ENCODE peak calls at places on chromosomes 13 and 19, in six cellular contexts. One of them, this sample, is unnamed.

GRCh38 chr19:4829001-4829712 is 2.4 kb downstream of the TICAM1 start:
- DNase-seq in Karpas-422: peak
- DNase-seq in Calu3: peak
- DNase-seq in stimulated activated CD4-positive, alpha-beta T cell treated with anti-CD3 and anti-CD28 coated beads, Interleukin-2, amount 100 ng/mL, for 4 hours: no peak
- DNase-seq in A549: no peak
- DNase-seq in activated T-cell treated with anti-CD3 and anti-CD28 coated beads for 1 hour: no peak
- DNase-seq in this sample: no peak

GRCh38 chr19:39481229-39481545 is 549 bp downstream of the TIMM50 start:
- DNase-seq in Karpas-422: peak
- DNase-seq in Calu3: no peak
- DNase-seq in stimulated activated CD4-positive, alpha-beta T cell treated with anti-CD3 and anti-CD28 coated beads, Interleukin-2, amount 100 ng/mL, for 4 hours: no peak
- DNase-seq in A549: no peak
- DNase-seq in activated T-cell treated with anti-CD3 and anti-CD28 coated beads for 1 hour: no peak
- DNase-seq in this sample: no peak

GRCh38 chr13:102914629-102914935 is 68.8 kb downstream of the ERCC5 start:
- DNase-seq in Karpas-422: no peak
- DNase-seq in Calu3: no peak
- DNase-seq in stimulated activated CD4-positive, alpha-beta T cell treated with anti-CD3 and anti-CD28 coated beads, Interleukin-2, amount 100 ng/mL, for 4 hours: no peak
- DNase-seq in A549: no peak
- DNase-seq in activated T-cell treated with anti-CD3 and anti-CD28 coated beads for 1 hour: no peak
- DNase-seq in this sample: no peak

GRCh38 chr13:25945596-25945995 is 106.2 kb downstream of the SHISA2 start:
- DNase-seq in Karpas-422: no peak
- DNase-seq in Calu3: no peak
- DNase-seq in stimulated activated CD4-positive, alpha-beta T cell treated with anti-CD3 and anti-CD28 coated beads, Interleukin-2, amount 100 ng/mL, for 4 hours: no peak
- DNase-seq in A549: no peak
- DNase-seq in activated T-cell treated with anti-CD3 and anti-CD28 coated beads for 1 hour: no peak
- DNase-seq in this sample: peak

GRCh38 chr13:67416047-67416925 is 186.2 kb upstream of the PCDH9 start:
- DNase-seq in Karpas-422: peak
- DNase-seq in Calu3: peak
- DNase-seq in stimulated activated CD4-positive, alpha-beta T cell treated with anti-CD3 and anti-CD28 coated beads, Interleukin-2, amount 100 ng/mL, for 4 hours: no peak
- DNase-seq in A549: peak
- DNase-seq in activated T-cell treated with anti-CD3 and anti-CD28 coated beads for 1 hour: no peak
- DNase-seq in this sample: no peak

GRCh38 chr19:591099-591958 is 1.6 kb downstream of the HCN2 start:
- DNase-seq in Karpas-422: no peak
- DNase-seq in Calu3: peak
- DNase-seq in stimulated activated CD4-positive, alpha-beta T cell treated with anti-CD3 and anti-CD28 coated beads, Interleukin-2, amount 100 ng/mL, for 4 hours: no peak
- DNase-seq in A549: no peak
- DNase-seq in activated T-cell treated with anti-CD3 and anti-CD28 coated beads for 1 hour: no peak
- DNase-seq in this sample: no peak

GRCh38 chr19:49950590-49950948 is 10.4 kb downstream of the SIGLEC11 start:
- DNase-seq in Karpas-422: no peak
- DNase-seq in Calu3: no peak
- DNase-seq in stimulated activated CD4-positive, alpha-beta T cell treated with anti-CD3 and anti-CD28 coated beads, Interleukin-2, amount 100 ng/mL, for 4 hours: no peak
- DNase-seq in A549: no peak
- DNase-seq in activated T-cell treated with anti-CD3 and anti-CD28 coated beads for 1 hour: no peak
- DNase-seq in this sample: no peak

GRCh38 chr13:112974676-112975075 is 5.7 kb downstream of the MCF2L start:
- DNase-seq in Karpas-422: no peak
- DNase-seq in Calu3: no peak
- DNase-seq in stimulated activated CD4-positive, alpha-beta T cell treated with anti-CD3 and anti-CD28 coated beads, Interleukin-2, amount 100 ng/mL, for 4 hours: no peak
- DNase-seq in A549: no peak
- DNase-seq in activated T-cell treated with anti-CD3 and anti-CD28 coated beads for 1 hour: no peak
- DNase-seq in this sample: no peak

GRCh38 chr13:104641309-104641708 is 1575.1 kb upstream of the SLC10A2 start:
- DNase-seq in Karpas-422: no peak
- DNase-seq in Calu3: no peak
- DNase-seq in stimulated activated CD4-positive, alpha-beta T cell treated with anti-CD3 and anti-CD28 coated beads, Interleukin-2, amount 100 ng/mL, for 4 hours: no peak
- DNase-seq in A549: no peak
- DNase-seq in activated T-cell treated with anti-CD3 and anti-CD28 coated beads for 1 hour: no peak
- DNase-seq in this sample: no peak

GRCh38 chr13:99386495-99386894 is 79.3 kb upstream of the GPR183 start:
- DNase-seq in Karpas-422: no peak
- DNase-seq in Calu3: no peak
- DNase-seq in stimulated activated CD4-positive, alpha-beta T cell treated with anti-CD3 and anti-CD28 coated beads, Interleukin-2, amount 100 ng/mL, for 4 hours: no peak
- DNase-seq in A549: no peak
- DNase-seq in activated T-cell treated with anti-CD3 and anti-CD28 coated beads for 1 hour: no peak
- DNase-seq in this sample: no peak

GRCh38 chr19:17724655-17725054 is 5.4 kb downstream of the MAP1S start:
- DNase-seq in Karpas-422: no peak
- DNase-seq in Calu3: no peak
- DNase-seq in stimulated activated CD4-positive, alpha-beta T cell treated with anti-CD3 and anti-CD28 coated beads, Interleukin-2, amount 100 ng/mL, for 4 hours: no peak
- DNase-seq in A549: no peak
- DNase-seq in activated T-cell treated with anti-CD3 and anti-CD28 coated beads for 1 hour: no peak
- DNase-seq in this sample: no peak

GRCh38 chr19:1863638-1864479 is 480 bp upstream of the KLF16 start:
- DNase-seq in Karpas-422: peak
- DNase-seq in Calu3: peak
- DNase-seq in stimulated activated CD4-positive, alpha-beta T cell treated with anti-CD3 and anti-CD28 coated beads, Interleukin-2, amount 100 ng/mL, for 4 hours: peak
- DNase-seq in A549: peak
- DNase-seq in activated T-cell treated with anti-CD3 and anti-CD28 coated beads for 1 hour: peak
- DNase-seq in this sample: peak

GRCh38 chr19:904545-904944 is 8.5 kb downstream of the R3HDM4 start:
- DNase-seq in Karpas-422: no peak
- DNase-seq in Calu3: no peak
- DNase-seq in stimulated activated CD4-positive, alpha-beta T cell treated with anti-CD3 and anti-CD28 coated beads, Interleukin-2, amount 100 ng/mL, for 4 hours: no peak
- DNase-seq in A549: no peak
- DNase-seq in activated T-cell treated with anti-CD3 and anti-CD28 coated beads for 1 hour: no peak
- DNase-seq in this sample: no peak

GRCh38 chr19:16470541-16470910 is 1.2 kb downstream of the EPS15L1 start:
- DNase-seq in Karpas-422: no peak
- DNase-seq in Calu3: no peak
- DNase-seq in stimulated activated CD4-positive, alpha-beta T cell treated with anti-CD3 and anti-CD28 coated beads, Interleukin-2, amount 100 ng/mL, for 4 hours: no peak
- DNase-seq in A549: no peak
- DNase-seq in activated T-cell treated with anti-CD3 and anti-CD28 coated beads for 1 hour: no peak
- DNase-seq in this sample: no peak

GRCh38 chr13:113769106-113769505 is 10.1 kb downstream of the TMEM255B start:
- DNase-seq in Karpas-422: no peak
- DNase-seq in Calu3: no peak
- DNase-seq in stimulated activated CD4-positive, alpha-beta T cell treated with anti-CD3 and anti-CD28 coated beads, Interleukin-2, amount 100 ng/mL, for 4 hours: no peak
- DNase-seq in A549: no peak
- DNase-seq in activated T-cell treated with anti-CD3 and anti-CD28 coated beads for 1 hour: no peak
- DNase-seq in this sample: no peak

GRCh38 chr13:59261928-59262488 is 901.7 kb downstream of the DIAPH3 start:
- DNase-seq in Karpas-422: peak
- DNase-seq in Calu3: no peak
- DNase-seq in stimulated activated CD4-positive, alpha-beta T cell treated with anti-CD3 and anti-CD28 coated beads, Interleukin-2, amount 100 ng/mL, for 4 hours: no peak
- DNase-seq in A549: peak
- DNase-seq in activated T-cell treated with anti-CD3 and anti-CD28 coated beads for 1 hour: no peak
- DNase-seq in this sample: peak

GRCh38 chr19:6095760-6096159 is 14.5 kb downstream of the RFX2 start:
- DNase-seq in Karpas-422: no peak
- DNase-seq in Calu3: no peak
- DNase-seq in stimulated activated CD4-positive, alpha-beta T cell treated with anti-CD3 and anti-CD28 coated beads, Interleukin-2, amount 100 ng/mL, for 4 hours: no peak
- DNase-seq in A549: no peak
- DNase-seq in activated T-cell treated with anti-CD3 and anti-CD28 coated beads for 1 hour: no peak
- DNase-seq in this sample: no peak

GRCh38 chr13:24660023-24660806 is 20.0 kb upstream of the ATP12A start:
- DNase-seq in Karpas-422: no peak
- DNase-seq in Calu3: no peak
- DNase-seq in stimulated activated CD4-positive, alpha-beta T cell treated with anti-CD3 and anti-CD28 coated beads, Interleukin-2, amount 100 ng/mL, for 4 hours: no peak
- DNase-seq in A549: no peak
- DNase-seq in activated T-cell treated with anti-CD3 and anti-CD28 coated beads for 1 hour: no peak
- DNase-seq in this sample: no peak

GRCh38 chr19:28290963-28291657 is 921.8 kb downstream of the UQCRFS1 start:
- DNase-seq in Karpas-422: no peak
- DNase-seq in Calu3: no peak
- DNase-seq in stimulated activated CD4-positive, alpha-beta T cell treated with anti-CD3 and anti-CD28 coated beads, Interleukin-2, amount 100 ng/mL, for 4 hours: no peak
- DNase-seq in A549: no peak
- DNase-seq in activated T-cell treated with anti-CD3 and anti-CD28 coated beads for 1 hour: no peak
- DNase-seq in this sample: peak

GRCh38 chr13:100100115-100100879 is 11.4 kb downstream of the PCCA start:
- DNase-seq in Karpas-422: no peak
- DNase-seq in Calu3: peak
- DNase-seq in stimulated activated CD4-positive, alpha-beta T cell treated with anti-CD3 and anti-CD28 coated beads, Interleukin-2, amount 100 ng/mL, for 4 hours: no peak
- DNase-seq in A549: peak
- DNase-seq in activated T-cell treated with anti-CD3 and anti-CD28 coated beads for 1 hour: no peak
- DNase-seq in this sample: no peak

GRCh38 chr19:32346901-32347300 is 1.5 kb downstream of the ZNF507 start:
- DNase-seq in Karpas-422: no peak
- DNase-seq in Calu3: no peak
- DNase-seq in stimulated activated CD4-positive, alpha-beta T cell treated with anti-CD3 and anti-CD28 coated beads, Interleukin-2, amount 100 ng/mL, for 4 hours: no peak
- DNase-seq in A549: no peak
- DNase-seq in activated T-cell treated with anti-CD3 and anti-CD28 coated beads for 1 hour: no peak
- DNase-seq in this sample: no peak

GRCh38 chr13:43363156-43363918 is 340.0 kb downstream of the DNAJC15 start:
- DNase-seq in Karpas-422: no peak
- DNase-seq in Calu3: no peak
- DNase-seq in stimulated activated CD4-positive, alpha-beta T cell treated with anti-CD3 and anti-CD28 coated beads, Interleukin-2, amount 100 ng/mL, for 4 hours: no peak
- DNase-seq in A549: no peak
- DNase-seq in activated T-cell treated with anti-CD3 and anti-CD28 coated beads for 1 hour: no peak
- DNase-seq in this sample: peak

GRCh38 chr13:92806215-92806614 is 420.4 kb upstream of the GPC6 start:
- DNase-seq in Karpas-422: no peak
- DNase-seq in Calu3: no peak
- DNase-seq in stimulated activated CD4-positive, alpha-beta T cell treated with anti-CD3 and anti-CD28 coated beads, Interleukin-2, amount 100 ng/mL, for 4 hours: no peak
- DNase-seq in A549: no peak
- DNase-seq in activated T-cell treated with anti-CD3 and anti-CD28 coated beads for 1 hour: no peak
- DNase-seq in this sample: no peak

GRCh38 chr19:5927439-5927821 is 13.4 kb downstream of the CAPS start:
- DNase-seq in Karpas-422: no peak
- DNase-seq in Calu3: no peak
- DNase-seq in stimulated activated CD4-positive, alpha-beta T cell treated with anti-CD3 and anti-CD28 coated beads, Interleukin-2, amount 100 ng/mL, for 4 hours: no peak
- DNase-seq in A549: no peak
- DNase-seq in activated T-cell treated with anti-CD3 and anti-CD28 coated beads for 1 hour: no peak
- DNase-seq in this sample: no peak

GRCh38 chr13:31587696-31588266 is 151.5 kb upstream of the RXFP2 start:
- DNase-seq in Karpas-422: no peak
- DNase-seq in Calu3: no peak
- DNase-seq in stimulated activated CD4-positive, alpha-beta T cell treated with anti-CD3 and anti-CD28 coated beads, Interleukin-2, amount 100 ng/mL, for 4 hours: no peak
- DNase-seq in A549: no peak
- DNase-seq in activated T-cell treated with anti-CD3 and anti-CD28 coated beads for 1 hour: no peak
- DNase-seq in this sample: no peak

GRCh38 chr13:112753868-112754267 is 64.0 kb downstream of the ATP11A start:
- DNase-seq in Karpas-422: no peak
- DNase-seq in Calu3: no peak
- DNase-seq in stimulated activated CD4-positive, alpha-beta T cell treated with anti-CD3 and anti-CD28 coated beads, Interleukin-2, amount 100 ng/mL, for 4 hours: no peak
- DNase-seq in A549: no peak
- DNase-seq in activated T-cell treated with anti-CD3 and anti-CD28 coated beads for 1 hour: no peak
- DNase-seq in this sample: no peak

GRCh38 chr13:51684076-51684475 is 99.8 kb downstream of the WDFY2 start:
- DNase-seq in Karpas-422: no peak
- DNase-seq in Calu3: no peak
- DNase-seq in stimulated activated CD4-positive, alpha-beta T cell treated with anti-CD3 and anti-CD28 coated beads, Interleukin-2, amount 100 ng/mL, for 4 hours: no peak
- DNase-seq in A549: no peak
- DNase-seq in activated T-cell treated with anti-CD3 and anti-CD28 coated beads for 1 hour: no peak
- DNase-seq in this sample: no peak

GRCh38 chr19:42422576-42423461 is 4.4 kb downstream of the LIPE start:
- DNase-seq in Karpas-422: peak
- DNase-seq in Calu3: peak
- DNase-seq in stimulated activated CD4-positive, alpha-beta T cell treated with anti-CD3 and anti-CD28 coated beads, Interleukin-2, amount 100 ng/mL, for 4 hours: peak
- DNase-seq in A549: no peak
- DNase-seq in activated T-cell treated with anti-CD3 and anti-CD28 coated beads for 1 hour: peak
- DNase-seq in this sample: peak

GRCh38 chr13:28753208-28753892 is 34.6 kb upstream of the SLC46A3 start:
- DNase-seq in Karpas-422: no peak
- DNase-seq in Calu3: peak
- DNase-seq in stimulated activated CD4-positive, alpha-beta T cell treated with anti-CD3 and anti-CD28 coated beads, Interleukin-2, amount 100 ng/mL, for 4 hours: no peak
- DNase-seq in A549: peak
- DNase-seq in activated T-cell treated with anti-CD3 and anti-CD28 coated beads for 1 hour: no peak
- DNase-seq in this sample: no peak

GRCh38 chr13:27281420-27281819 is 10.8 kb downstream of the RASL11A start:
- DNase-seq in Karpas-422: no peak
- DNase-seq in Calu3: no peak
- DNase-seq in stimulated activated CD4-positive, alpha-beta T cell treated with anti-CD3 and anti-CD28 coated beads, Interleukin-2, amount 100 ng/mL, for 4 hours: no peak
- DNase-seq in A549: no peak
- DNase-seq in activated T-cell treated with anti-CD3 and anti-CD28 coated beads for 1 hour: no peak
- DNase-seq in this sample: no peak

GRCh38 chr19:42421591-42422031 is 5.6 kb downstream of the LIPE start:
- DNase-seq in Karpas-422: no peak
- DNase-seq in Calu3: no peak
- DNase-seq in stimulated activated CD4-positive, alpha-beta T cell treated with anti-CD3 and anti-CD28 coated beads, Interleukin-2, amount 100 ng/mL, for 4 hours: no peak
- DNase-seq in A549: no peak
- DNase-seq in activated T-cell treated with anti-CD3 and anti-CD28 coated beads for 1 hour: no peak
- DNase-seq in this sample: no peak

GRCh38 chr13:73972503-73972902 is 161.7 kb downstream of the KLF12 start:
- DNase-seq in Karpas-422: peak
- DNase-seq in Calu3: no peak
- DNase-seq in stimulated activated CD4-positive, alpha-beta T cell treated with anti-CD3 and anti-CD28 coated beads, Interleukin-2, amount 100 ng/mL, for 4 hours: no peak
- DNase-seq in A549: no peak
- DNase-seq in activated T-cell treated with anti-CD3 and anti-CD28 coated beads for 1 hour: no peak
- DNase-seq in this sample: no peak

GRCh38 chr19:3687774-3688706 is 12.2 kb downstream of the PIP5K1C start:
- DNase-seq in Karpas-422: no peak
- DNase-seq in Calu3: no peak
- DNase-seq in stimulated activated CD4-positive, alpha-beta T cell treated with anti-CD3 and anti-CD28 coated beads, Interleukin-2, amount 100 ng/mL, for 4 hours: no peak
- DNase-seq in A549: no peak
- DNase-seq in activated T-cell treated with anti-CD3 and anti-CD28 coated beads for 1 hour: peak
- DNase-seq in this sample: no peak

GRCh38 chr19:10719466-10719961 is 1.6 kb downstream of the DNM2 start:
- DNase-seq in Karpas-422: no peak
- DNase-seq in Calu3: no peak
- DNase-seq in stimulated activated CD4-positive, alpha-beta T cell treated with anti-CD3 and anti-CD28 coated beads, Interleukin-2, amount 100 ng/mL, for 4 hours: no peak
- DNase-seq in A549: no peak
- DNase-seq in activated T-cell treated with anti-CD3 and anti-CD28 coated beads for 1 hour: no peak
- DNase-seq in this sample: no peak

GRCh38 chr13:50940509-50940908 is 30.9 kb downstream of the RNASEH2B start:
- DNase-seq in Karpas-422: no peak
- DNase-seq in Calu3: no peak
- DNase-seq in stimulated activated CD4-positive, alpha-beta T cell treated with anti-CD3 and anti-CD28 coated beads, Interleukin-2, amount 100 ng/mL, for 4 hours: no peak
- DNase-seq in A549: no peak
- DNase-seq in activated T-cell treated with anti-CD3 and anti-CD28 coated beads for 1 hour: no peak
- DNase-seq in this sample: no peak